ENCODE peak calls at places on chromosome 7, in five cellular contexts. One of them, this sample, is unnamed. For H3K9me3, the result is how much of the 10 kb centered on the place peaks cover.

GRCh38 chr7:69862413-69863064 is 264.3 kb downstream of the AUTS2 start:
- DNase-seq in HCT116: no peak
- DNase-seq in K562: no peak
- DNase-seq in SK-N-SH: peak
- DNase-seq in H1: no peak
- DNase-seq in this sample: no peak

GRCh38 chr7:140656548-140657515 is 15.9 kb upstream of the ADCK2 start:
- DNase-seq in K562: no peak
- DNase-seq in HCT116: no peak
- DNase-seq in H1: no peak
- DNase-seq in SK-N-SH: no peak
- DNase-seq in this sample: peak

GRCh38 chr7:140591178-140591902 is 49.3 kb downstream of the DENND2A start:
- DNase-seq in HCT116: no peak
- DNase-seq in SK-N-SH: no peak
- DNase-seq in H1: no peak
- DNase-seq in K562: no peak
- DNase-seq in this sample: no peak

GRCh38 chr7:40884226-40884625 is 749.4 kb downstream of the SUGCT start:
- DNase-seq in SK-N-SH: no peak
- DNase-seq in H1: no peak
- DNase-seq in K562: no peak
- DNase-seq in HCT116: no peak
- DNase-seq in this sample: no peak

GRCh38 chr7:96303105-96303685 is 18.7 kb downstream of the SLC25A13 start:
- DNase-seq in K562: peak
- DNase-seq in H1: no peak
- DNase-seq in HCT116: no peak
- DNase-seq in SK-N-SH: no peak
- DNase-seq in this sample: no peak

GRCh38 chr7:47601119-47601880 is 19.4 kb upstream of the TNS3 start:
- DNase-seq in HCT116: no peak
- DNase-seq in SK-N-SH: no peak
- DNase-seq in H1: no peak
- DNase-seq in K562: no peak
- DNase-seq in this sample: no peak

GRCh38 chr7:47787249-47788069 is 160.8 kb downstream of the PKD1L1 start:
- DNase-seq in K562: no peak
- DNase-seq in H1: no peak
- DNase-seq in SK-N-SH: no peak
- DNase-seq in HCT116: no peak
- DNase-seq in this sample: no peak

GRCh38 chr7:68306692-68307107 is 1291.6 kb upstream of the AUTS2 start:
- DNase-seq in HCT116: no peak
- DNase-seq in H1: no peak
- DNase-seq in SK-N-SH: no peak
- DNase-seq in K562: no peak
- DNase-seq in this sample: no peak

GRCh38 chr7:1889556-1890181 is 219.6 kb downstream of the ELFN1 start:
- DNase-seq in HCT116: no peak
- DNase-seq in H1: no peak
- DNase-seq in SK-N-SH: no peak
- DNase-seq in K562: no peak
- DNase-seq in this sample: no peak

GRCh38 chr7:131145026-131145425 is 182.7 kb upstream of the MKLN1 start:
- DNase-seq in K562: no peak
- DNase-seq in SK-N-SH: no peak
- DNase-seq in HCT116: peak
- DNase-seq in H1: no peak
- DNase-seq in this sample: no peak

GRCh38 chr7:121313220-121313792 is 15.5 kb upstream of the WNT16 start:
- DNase-seq in K562: no peak
- DNase-seq in HCT116: no peak
- DNase-seq in SK-N-SH: no peak
- DNase-seq in H1: no peak
- DNase-seq in this sample: no peak

GRCh38 chr7:5695037-5695708 is 86.3 kb downstream of the RNF216 start:
- DNase-seq in SK-N-SH: no peak
- DNase-seq in H1: no peak
- DNase-seq in HCT116: no peak
- DNase-seq in K562: no peak
- DNase-seq in this sample: no peak

GRCh38 chr7:6106140-6106904 is 75.1 kb downstream of the ANKRD61 start:
- DNase-seq in H1: no peak
- DNase-seq in SK-N-SH: no peak
- DNase-seq in K562: no peak
- DNase-seq in HCT116: peak
- DNase-seq in this sample: peak

GRCh38 chr7:24441331-24442059 is 131.8 kb upstream of the PALS2 start:
- DNase-seq in H1: no peak
- DNase-seq in HCT116: no peak
- DNase-seq in K562: no peak
- DNase-seq in SK-N-SH: no peak
- DNase-seq in this sample: no peak

GRCh38 chr7:129271500-129272355 is 46.9 kb downstream of the AHCYL2 start:
- DNase-seq in HCT116: peak
- DNase-seq in H1: no peak
- DNase-seq in K562: peak
- DNase-seq in SK-N-SH: peak
- DNase-seq in this sample: no peak

GRCh38 chr7:141198191-141198958 is 124.5 kb downstream of the TMEM178B start:
- DNase-seq in SK-N-SH: peak
- DNase-seq in K562: no peak
- DNase-seq in H1: no peak
- DNase-seq in HCT116: no peak
- DNase-seq in this sample: no peak

GRCh38 chr7:34523233-34523918 is 134.6 kb upstream of the NPSR1 start:
- DNase-seq in SK-N-SH: no peak
- DNase-seq in K562: no peak
- DNase-seq in HCT116: no peak
- DNase-seq in H1: no peak
- DNase-seq in this sample: no peak

GRCh38 chr7:92489634-92490033 is 11.9 kb upstream of the ERVW-1 start:
- DNase-seq in HCT116: no peak
- DNase-seq in H1: no peak
- DNase-seq in SK-N-SH: no peak
- DNase-seq in K562: no peak
- DNase-seq in this sample: no peak

GRCh38 chr7:40507166-40507565 is 372.4 kb downstream of the SUGCT start:
- DNase-seq in HCT116: no peak
- DNase-seq in K562: peak
- DNase-seq in SK-N-SH: no peak
- DNase-seq in H1: no peak
- DNase-seq in this sample: no peak

GRCh38 chr7:90910136-90910535 is 314.0 kb downstream of the CDK14 start:
- DNase-seq in SK-N-SH: no peak
- DNase-seq in K562: no peak
- DNase-seq in H1: no peak
- DNase-seq in HCT116: no peak
- DNase-seq in this sample: no peak

GRCh38 chr7:105387621-105388372 is 924 bp downstream of the SRPK2 start:
- DNase-seq in H1: no peak
- DNase-seq in SK-N-SH: peak
- DNase-seq in HCT116: no peak
- DNase-seq in K562: peak
- DNase-seq in this sample: peak

GRCh38 chr7:105389889-105390288 is 1.2 kb upstream of the SRPK2 start:
- DNase-seq in SK-N-SH: no peak
- DNase-seq in HCT116: no peak
- DNase-seq in K562: no peak
- DNase-seq in H1: no peak
- DNase-seq in this sample: no peak

GRCh38 chr7:105389090-105389650 is 449 bp upstream of the SRPK2 start:
- DNase-seq in HCT116: peak
- DNase-seq in H1: no peak
- DNase-seq in SK-N-SH: no peak
- DNase-seq in K562: no peak
- DNase-seq in this sample: peak

GRCh38 chr7:105391429-105391828 is 2.7 kb upstream of the SRPK2 start:
- DNase-seq in HCT116: no peak
- DNase-seq in SK-N-SH: no peak
- DNase-seq in H1: no peak
- DNase-seq in K562: no peak
- DNase-seq in this sample: no peak

DNA sequence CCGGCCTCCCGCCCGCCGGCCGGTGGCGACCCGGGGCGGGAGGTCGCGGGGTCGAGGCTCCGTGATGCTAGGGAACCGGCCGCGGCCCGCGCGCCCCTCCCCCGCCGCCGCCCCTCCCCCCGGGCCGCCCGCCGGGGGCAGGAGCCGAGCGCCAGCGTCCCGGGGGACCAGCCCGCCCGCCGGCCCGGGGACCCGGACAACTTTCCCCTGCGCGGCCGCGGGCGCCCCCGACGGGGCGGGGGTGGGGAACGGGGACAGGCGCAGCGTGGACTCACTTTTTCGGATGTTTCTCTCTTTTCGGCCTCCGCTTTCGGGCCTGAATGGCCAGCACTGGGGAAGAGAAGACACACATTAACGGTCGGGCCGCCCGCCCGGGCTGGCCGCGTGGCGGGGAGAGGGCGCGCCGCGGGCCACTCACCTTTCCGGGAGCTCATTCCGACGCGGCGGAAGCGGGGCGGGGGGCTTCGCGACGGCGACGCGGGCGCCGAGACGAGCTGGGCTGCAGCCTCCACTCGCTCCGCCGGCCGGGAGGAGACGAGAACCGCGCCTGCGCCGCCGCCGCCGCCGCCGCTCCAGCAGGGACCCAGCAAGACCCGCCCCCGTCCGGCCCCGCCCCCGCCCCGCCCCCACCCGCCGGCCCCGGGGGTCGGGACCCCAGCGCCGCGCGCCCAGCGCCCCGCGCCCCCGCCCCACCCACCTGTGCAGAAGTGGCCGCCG is at the start of gene SRPK2:
- DNase-seq in H1: no peak
- DNase-seq in HCT116: no peak
- DNase-seq in K562: peak
- DNase-seq in SK-N-SH: peak
- DNase-seq in this sample: peak
- TF ChIP-seq POLR2AphosphoS5 in H1: peak
- TF ChIP-seq POLR2AphosphoS5 in HCT116: peak
- TF ChIP-seq POLR2AphosphoS5 in K562: peak
- TF ChIP-seq POLR2AphosphoS5 in SK-N-SH: peak
- TF ChIP-seq POLR2AphosphoS5 in this sample: no peak

GRCh38 chr7:134907639-134908038 is 78.7 kb upstream of the AGBL3 start:
- DNase-seq in SK-N-SH: no peak
- DNase-seq in HCT116: no peak
- DNase-seq in H1: no peak
- DNase-seq in K562: no peak
- DNase-seq in this sample: no peak

GRCh38 chr7:134907000-134907399 is 79.3 kb upstream of the AGBL3 start:
- DNase-seq in H1: no peak
- DNase-seq in HCT116: no peak
- DNase-seq in K562: no peak
- DNase-seq in SK-N-SH: no peak
- DNase-seq in this sample: no peak

GRCh38 chr7:134903073-134903790 is 83.1 kb upstream of the AGBL3 start:
- DNase-seq in SK-N-SH: no peak
- DNase-seq in K562: no peak
- DNase-seq in H1: no peak
- DNase-seq in HCT116: no peak
- DNase-seq in this sample: no peak

GRCh38 chr7:134908289-134908688 is 78.0 kb upstream of the AGBL3 start:
- DNase-seq in H1: no peak
- DNase-seq in HCT116: no peak
- DNase-seq in SK-N-SH: no peak
- DNase-seq in K562: no peak
- DNase-seq in this sample: no peak

GRCh38 chr7:134905375-134905774 is 80.9 kb upstream of the AGBL3 start:
- DNase-seq in H1: no peak
- DNase-seq in HCT116: no peak
- DNase-seq in K562: no peak
- DNase-seq in SK-N-SH: no peak
- DNase-seq in this sample: no peak
- H3K27ac ChIP-seq in H1: no peak
- H3K27ac ChIP-seq in HCT116: no peak
- H3K27ac ChIP-seq in K562: no peak
- H3K27ac ChIP-seq in SK-N-SH: peak
- H3K27ac ChIP-seq in this sample: no peak

GRCh38 chr7:149048805-149049204 is 20.5 kb upstream of the PDIA4 start:
- DNase-seq in HCT116: no peak
- DNase-seq in SK-N-SH: no peak
- DNase-seq in H1: no peak
- DNase-seq in K562: no peak
- DNase-seq in this sample: no peak
- H3K9me3 ChIP-seq in HCT116: under half
- H3K9me3 ChIP-seq in SK-N-SH: under half
- H3K9me3 ChIP-seq in H1: under half
- H3K9me3 ChIP-seq in K562: under half
- H3K9me3 ChIP-seq in this sample: under half

DNA sequence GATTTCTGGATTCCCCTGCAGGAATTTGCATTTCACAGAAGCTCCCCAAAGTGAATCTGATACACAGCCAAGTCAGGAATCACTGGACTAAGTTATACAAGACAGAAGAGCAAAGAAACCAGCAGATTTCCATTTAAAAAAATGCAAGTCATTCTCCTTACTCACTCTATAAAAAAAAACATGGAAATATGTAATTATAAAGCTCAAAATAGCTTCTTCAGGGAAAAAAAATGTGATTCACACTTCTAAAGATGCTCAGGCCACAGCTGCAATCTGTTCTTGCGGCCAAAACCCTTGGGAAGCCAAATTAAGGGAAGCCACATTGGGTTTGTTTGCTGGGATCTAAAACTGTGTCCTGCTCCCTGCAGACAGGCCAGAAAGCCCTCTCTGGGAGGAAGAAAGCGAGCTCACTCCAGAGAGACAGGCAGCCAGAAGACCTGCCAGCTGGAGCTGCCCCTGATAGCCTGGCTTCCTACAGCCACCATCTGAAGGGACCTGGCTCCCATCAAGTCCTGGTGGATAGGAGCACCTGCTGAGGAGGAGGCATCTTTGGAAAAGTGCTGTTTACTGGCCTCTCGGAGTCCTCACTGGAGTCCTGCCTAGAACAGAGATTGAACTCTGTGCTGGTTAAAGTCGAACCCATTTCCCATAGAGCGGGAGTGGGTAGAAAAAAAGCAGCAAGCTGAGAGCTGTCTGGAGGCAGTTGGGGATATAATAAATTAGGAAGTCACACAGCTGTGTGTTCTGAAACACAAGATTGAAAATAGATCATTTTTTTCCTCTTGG is 359.2 kb upstream of the AOAH start:
- DNase-seq in HCT116: no peak
- DNase-seq in SK-N-SH: no peak
- DNase-seq in K562: no peak
- DNase-seq in H1: no peak
- DNase-seq in this sample: no peak
- TF ChIP-seq POLR2AphosphoS5 in HCT116: no peak
- TF ChIP-seq POLR2AphosphoS5 in SK-N-SH: no peak
- TF ChIP-seq POLR2AphosphoS5 in K562: no peak
- TF ChIP-seq POLR2AphosphoS5 in H1: no peak
- TF ChIP-seq POLR2AphosphoS5 in this sample: no peak